ENCODE peak calls at places on chromosomes 13 and 19, in four cellular contexts. H, L, S and U are unnamed samples.

GRCh38 chr19:45782820-45783785 is 813 bp upstream of the DMPK start:
- DNase-seq in H (no peak), L (no peak), S (no peak), U (no peak)

GRCh38 chr13:74278901-74279300 is 144.7 kb upstream of the KLF12 start:
- DNase-seq in H (no peak), L (no peak), S (no peak), U (no peak)

GRCh38 chr13:75860935-75861334 is 224.8 kb downstream of the LMO7 start:
- DNase-seq in H (no peak), L (no peak), S (no peak), U (no peak)

GRCh38 chr13:41658057-41658642 is 200.8 kb downstream of the RGCC start:
- DNase-seq in H (peak), L (no peak), S (no peak), U (no peak)

GRCh38 chr13:107456431-107456830 is 758.9 kb downstream of the LIG4 start:
- DNase-seq in H (no peak), L (no peak), S (no peak), U (no peak)

GRCh38 chr19:51440846-51441409 is 17.3 kb downstream of the SIGLEC8 start:
- DNase-seq in H (peak), L (no peak), S (no peak), U (no peak)

GRCh38 chr19:6551607-6552450 is 21.0 kb downstream of the TNFSF9 start:
- DNase-seq in H (peak), L (no peak), S (no peak), U (peak)

GRCh38 chr13:27659466-27659865 is 37.8 kb downstream of the POLR1D start:
- DNase-seq in H (no peak), L (no peak), S (no peak), U (no peak)

GRCh38 chr13:60482012-60482411 is 85.0 kb downstream of the TDRD3 start:
- DNase-seq in H (no peak), L (no peak), S (no peak), U (no peak)

GRCh38 chr19:45913874-45914830 is at the start of gene NANOS2:
- DNase-seq in H (peak), L (no peak), S (no peak), U (no peak)

GRCh38 chr13:49791753-49792549 is 531 bp downstream of the KPNA3 start:
- DNase-seq in H (peak), L (peak), S (no peak), U (peak)

GRCh38 chr13:41668130-41668757 is 210.9 kb downstream of the RGCC start:
- DNase-seq in H (peak), L (peak), S (peak), U (no peak)

GRCh38 chr19:48975947-48976847 is 11.1 kb downstream of the FTL start:
- DNase-seq in H (peak), L (no peak), S (no peak), U (no peak)

GRCh38 chr13:70339738-70340137 is 231.5 kb upstream of the KLHL1 start:
- DNase-seq in H (peak), L (no peak), S (no peak), U (no peak)
- TF ChIP-seq SPI1 in H (no peak), L (no peak), S (no peak), U (no peak)

GRCh38 chr19:58381460-58382220 is 810 bp upstream of the ZNF837 start:
- DNase-seq in H (no peak), L (no peak), S (no peak), U (no peak)
- TF ChIP-seq POLR2AphosphoS5 in H (no peak), L (no peak), S (no peak), U (no peak)

GRCh38 chr13:109816979-109817275 is 30.5 kb upstream of the IRS2 start:
- DNase-seq in H (no peak), L (no peak), S (no peak), U (no peak)
- TF ChIP-seq SPI1 in H (no peak), L (no peak), S (no peak), U (no peak)

GRCh38 chr19:38387550-38388309 is at the start of gene GGN:
- DNase-seq in H (peak), L (peak), S (no peak), U (peak)

GRCh38 chr19:38388310-38389100 is at the start of gene SPRED3:
- DNase-seq in H (peak), L (no peak), S (no peak), U (no peak)

GRCh38 chr19:38389957-38390924 is 1.7 kb downstream of the SPRED3 start:
- DNase-seq in H (no peak), L (no peak), S (no peak), U (no peak)

GRCh38 chr19:38386968-38387549 is 775 bp downstream of the GGN start:
- DNase-seq in H (peak), L (no peak), S (no peak), U (no peak)

DNA sequence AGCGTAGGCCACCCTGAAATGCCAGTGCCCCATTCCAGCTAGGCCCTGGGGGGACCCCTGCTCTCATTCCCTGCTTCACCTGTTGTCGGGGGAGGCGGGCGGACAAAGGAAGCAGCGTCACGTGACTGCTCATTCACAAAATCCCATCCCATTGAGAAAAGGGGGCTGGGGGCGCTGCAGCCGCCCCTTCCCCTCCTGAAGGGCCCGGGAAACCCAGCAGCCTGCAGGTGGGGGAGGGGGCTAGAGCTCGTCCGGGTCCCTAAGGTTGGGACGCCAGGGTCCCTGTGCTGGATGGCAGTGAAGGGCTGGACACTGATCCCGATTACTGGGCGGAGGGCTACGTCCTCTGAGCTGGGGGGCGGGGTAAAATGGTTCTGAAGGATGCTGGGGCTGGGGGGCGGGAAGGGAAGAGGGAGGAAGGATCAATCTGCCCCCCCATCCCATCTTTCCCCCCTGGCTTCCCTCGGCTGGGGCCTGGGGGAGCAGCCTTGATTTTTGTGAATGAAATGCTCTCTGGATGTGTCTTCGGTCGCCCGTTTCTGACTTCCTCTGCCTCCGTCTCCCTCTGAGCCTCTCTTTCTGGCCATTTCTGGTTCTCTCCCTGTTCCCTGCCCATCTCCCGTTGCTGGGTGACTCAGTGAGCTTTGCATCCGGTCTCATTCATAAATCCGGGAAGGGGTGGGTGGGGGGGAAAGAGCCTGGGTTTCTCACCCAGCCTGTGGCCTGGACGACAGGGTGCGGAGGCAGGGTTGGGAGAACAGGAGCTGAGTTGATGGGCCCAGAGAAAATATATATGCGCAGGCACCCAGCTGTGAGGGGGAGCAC is 816 bp downstream of the SPRED3 start:
- DNase-seq in H (no peak), L (no peak), S (no peak), U (no peak)
- TF ChIP-seq POLR2AphosphoS5 in H (no peak), L (no peak), S (no peak), U (no peak)